ENCODE peak calls at places on chromosomes 1 and 21, in six cellular contexts. B is cardiac fibroblast, M is heart right ventricle, K is right lobe of liver, C is GM13977, D is Peyer's patch. Z is an unnamed sample.

GRCh38 chr1:63638471-63638870 is 45.3 kb downstream of the PGM1 start:
- DNase-seq in B (no peak), M (no peak), K (no peak), C (no peak), D (no peak), Z (no peak)

GRCh38 chr1:163163861-163164582 is 38.7 kb downstream of the RGS5 start:
- DNase-seq in B (peak), M (no peak), K (no peak), C (no peak), D (no peak), Z (no peak)

GRCh38 chr21:25916226-25916625 is 181.5 kb downstream of the GABPA start:
- DNase-seq in B (no peak), M (no peak), K (no peak), C (no peak), D (no peak), Z (no peak)

GRCh38 chr1:51673279-51673678 is 56.4 kb downstream of the OSBPL9 start:
- DNase-seq in B (no peak), M (no peak), K (no peak), C (no peak), D (no peak), Z (no peak)

GRCh38 chr1:247357781-247358211 is 26.1 kb upstream of the ZNF496 start:
- DNase-seq in B (peak), M (no peak), K (no peak), C (no peak), D (no peak), Z (no peak)

GRCh38 chr1:207336559-207337467 is 15.3 kb downstream of the CD55 start:
- DNase-seq in B (no peak), M (no peak), K (no peak), C (peak), D (peak), Z (no peak)

GRCh38 chr1:155940993-155941844 is at the start of gene RXFP4:
- DNase-seq in B (peak), M (no peak), K (no peak), C (peak), D (no peak), Z (no peak)

GRCh38 chr1:14598007-14598497 is 433 bp upstream of the KAZN start:
- DNase-seq in B (no peak), M (no peak), K (no peak), C (peak), D (no peak), Z (peak)

GRCh38 chr1:3119748-3120524 is 50.9 kb downstream of the PRDM16 start:
- DNase-seq in B (no peak), M (peak), K (no peak), C (no peak), D (no peak), Z (no peak)

GRCh38 chr1:212242288-212242984 is 42.8 kb upstream of the PPP2R5A start:
- DNase-seq in B (no peak), M (peak), K (peak), C (no peak), D (no peak), Z (no peak)

GRCh38 chr1:111747282-111747734 is 8.1 kb upstream of the INKA2 start:
- DNase-seq in B (peak), M (peak), K (peak), C (peak), D (peak), Z (peak)

GRCh38 chr1:156964431-156964830 is 44.0 kb downstream of the LRRC71 start:
- DNase-seq in B (no peak), M (no peak), K (no peak), C (no peak), D (no peak), Z (no peak)

GRCh38 chr1:203480525-203481084 is 5.0 kb downstream of the PRELP start:
- DNase-seq in B (peak), M (peak), K (peak), C (no peak), D (peak), Z (no peak)

GRCh38 chr1:175192111-175192629 is 406 bp downstream of the KIAA0040 start:
- DNase-seq in B (peak), M (peak), K (peak), C (peak), D (peak), Z (peak)

GRCh38 chr21:42276076-42276475 is 39.1 kb downstream of the TFF3 start:
- DNase-seq in B (no peak), M (no peak), K (no peak), C (no peak), D (no peak), Z (peak)

GRCh38 chr1:12244078-12244477 is 14.2 kb downstream of the VPS13D start:
- DNase-seq in B (no peak), M (no peak), K (no peak), C (no peak), D (no peak), Z (no peak)

GRCh38 chr1:60848583-60849188 is 233.7 kb upstream of the NFIA start:
- DNase-seq in B (peak), M (no peak), K (no peak), C (no peak), D (no peak), Z (no peak)

GRCh38 chr1:234730110-234730509 is 120.1 kb upstream of the IRF2BP2 start:
- DNase-seq in B (no peak), M (no peak), K (no peak), C (no peak), D (no peak), Z (no peak)

GRCh38 chr1:29655145-29655544 is 418.8 kb downstream of the PTPRU start:
- DNase-seq in B (no peak), M (peak), K (peak), C (no peak), D (no peak), Z (no peak)

GRCh38 chr21:16956824-16957223 is 556.0 kb upstream of the CXADR start:
- DNase-seq in B (no peak), M (no peak), K (no peak), C (no peak), D (no peak), Z (no peak)

GRCh38 chr1:186214816-186215215 is 160.2 kb downstream of the TPR start:
- DNase-seq in B (no peak), M (no peak), K (no peak), C (no peak), D (no peak), Z (no peak)

GRCh38 chr1:6157132-6157527 is 23.0 kb downstream of the CHD5 start:
- DNase-seq in B (no peak), M (no peak), K (no peak), C (no peak), D (no peak), Z (no peak)

GRCh38 chr1:171841931-171842723 is 829 bp downstream of the DNM3 start:
- DNase-seq in B (peak), M (peak), K (no peak), C (peak), D (peak), Z (peak)

GRCh38 chr1:31798086-31798432 is 17.8 kb downstream of the SPOCD1 start:
- DNase-seq in B (no peak), M (no peak), K (peak), C (no peak), D (no peak), Z (no peak)

GRCh38 chr1:244730153-244730933 is 77.4 kb downstream of the DESI2 start:
- DNase-seq in B (peak), M (peak), K (peak), C (peak), D (no peak), Z (peak)

GRCh38 chr1:175900171-175900570 is 156.8 kb upstream of the TNR start:
- DNase-seq in B (no peak), M (no peak), K (no peak), C (no peak), D (no peak), Z (no peak)

GRCh38 chr1:210691039-210691438 is 362.3 kb downstream of the HHAT start:
- DNase-seq in B (no peak), M (no peak), K (no peak), C (no peak), D (no peak), Z (no peak)

GRCh38 chr21:42227909-42228708 is 9.2 kb downstream of the ABCG1 start:
- DNase-seq in B (peak), M (peak), K (peak), C (peak), D (peak), Z (no peak)

GRCh38 chr1:220888665-220888986 is 9.4 kb downstream of the HLX start:
- DNase-seq in B (no peak), M (no peak), K (no peak), C (no peak), D (no peak), Z (no peak)

DNA sequence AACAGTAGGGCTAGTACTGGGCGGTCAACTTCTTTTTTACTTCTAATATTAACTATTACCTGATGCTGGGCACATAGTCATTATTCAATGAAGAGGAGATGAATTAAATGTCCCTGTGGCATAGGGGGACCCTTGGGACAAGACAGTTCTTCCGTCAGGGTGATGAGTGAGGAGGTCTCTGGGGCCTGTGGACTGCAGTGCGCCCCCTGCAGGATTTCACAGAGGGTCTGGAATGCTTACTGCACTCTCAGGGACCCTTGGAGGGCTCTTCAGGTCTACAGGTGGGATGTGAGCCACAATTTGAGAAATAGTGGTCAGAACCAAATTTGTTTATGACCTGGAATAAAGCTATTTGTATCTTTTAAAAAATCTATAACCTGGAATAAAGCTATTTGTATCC is 149.4 kb downstream of the FAM78B start:
- DNase-seq in B (no peak), M (no peak), K (no peak), C (no peak), D (no peak), Z (peak)
- TF ChIP-seq CTCF in B (no peak), M (no peak), K (no peak), C (peak), D (no peak), Z (peak)

GRCh38 chr21:20721151-20721550 is 277.1 kb upstream of the NCAM2 start:
- DNase-seq in B (no peak), M (no peak), K (no peak), C (no peak), D (no peak), Z (no peak)
- TF ChIP-seq CTCF in B (no peak), M (no peak), K (no peak), C (no peak), D (no peak), Z (no peak)

GRCh38 chr21:32207096-32207716 is 71.6 kb downstream of the MIS18A start:
- DNase-seq in B (no peak), M (no peak), K (no peak), C (no peak), D (no peak), Z (no peak)

GRCh38 chr21:32214654-32215305 is 64.1 kb downstream of the MIS18A start:
- DNase-seq in B (no peak), M (no peak), K (no peak), C (no peak), D (no peak), Z (no peak)

GRCh38 chr21:32212116-32212515 is 66.7 kb downstream of the MIS18A start:
- DNase-seq in B (no peak), M (no peak), K (no peak), C (no peak), D (no peak), Z (no peak)

GRCh38 chr21:32206631-32207030 is 72.2 kb downstream of the MIS18A start:
- DNase-seq in B (no peak), M (no peak), K (no peak), C (no peak), D (no peak), Z (no peak)

GRCh38 chr21:32209580-32209979 is 69.3 kb downstream of the MIS18A start:
- DNase-seq in B (no peak), M (no peak), K (no peak), C (no peak), D (no peak), Z (no peak)
- TF ChIP-seq CTCF in B (no peak), M (no peak), K (no peak), C (no peak), D (no peak), Z (no peak)

GRCh38 chr1:223233410-223234163 is 90.5 kb upstream of the TLR5 start:
- DNase-seq in B (peak), M (peak), K (peak), C (no peak), D (no peak), Z (no peak)
- TF ChIP-seq CTCF in B (no peak), M (no peak), K (no peak), C (no peak), D (no peak), Z (no peak)

DNA sequence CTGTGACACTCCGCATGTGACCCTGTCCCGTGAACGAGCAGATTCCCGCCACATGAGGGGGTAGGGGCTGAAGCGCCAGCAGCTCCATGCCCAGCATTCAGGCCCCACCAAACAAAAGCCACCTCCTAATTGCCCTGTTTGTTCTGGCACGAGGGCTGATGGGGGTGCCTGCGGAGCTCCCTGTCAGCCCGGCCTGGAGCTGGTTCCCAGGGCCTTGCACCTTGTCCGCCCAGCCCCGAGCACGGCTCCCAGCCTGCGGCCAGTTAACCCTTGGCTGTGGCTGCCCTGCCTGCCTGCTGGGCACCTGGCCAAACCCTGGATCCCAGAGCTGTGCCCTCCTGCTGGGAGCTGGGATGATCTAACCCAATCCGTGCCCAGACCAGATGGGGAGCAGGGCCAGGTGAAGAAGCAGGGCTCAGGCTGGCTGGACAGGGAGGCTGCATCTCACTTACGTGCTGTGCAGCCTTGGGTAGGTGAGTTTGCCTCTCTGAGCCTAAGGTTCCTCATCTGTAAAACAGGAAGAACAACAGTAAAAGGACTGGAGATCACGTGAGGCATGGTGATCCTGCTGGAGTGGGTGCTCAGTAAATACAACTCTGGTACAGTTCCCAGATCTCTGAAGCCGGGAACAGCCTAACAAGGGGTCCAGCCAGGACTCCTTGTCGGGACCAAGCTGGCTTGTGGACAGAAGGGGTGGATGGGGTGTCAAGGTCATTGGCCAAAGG is 110.9 kb upstream of the IFFO2 start:
- DNase-seq in B (no peak), M (no peak), K (peak), C (peak), D (no peak), Z (no peak)
- TF ChIP-seq CTCF in B (no peak), M (no peak), K (peak), C (no peak), D (no peak), Z (no peak)

DNA sequence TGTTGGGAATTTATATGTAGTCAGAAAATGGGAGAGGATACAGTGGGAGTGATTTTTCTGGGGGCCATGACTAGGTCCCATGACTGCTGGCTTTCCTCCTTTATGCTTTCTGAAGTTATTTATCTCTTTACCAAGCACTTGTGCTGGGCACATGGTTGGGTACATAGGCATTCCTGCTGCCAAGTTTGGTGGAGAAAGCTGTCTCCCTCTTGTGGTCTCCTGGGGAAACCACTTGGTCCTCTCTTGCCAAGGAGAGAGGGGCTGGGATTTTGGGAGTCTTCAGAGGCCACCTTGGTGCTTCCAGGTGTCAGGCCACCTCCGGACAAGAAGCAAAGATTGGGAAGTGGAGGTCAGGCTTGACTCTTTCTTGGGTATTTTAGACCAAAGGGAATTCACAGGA is 120.2 kb upstream of the KCNE2 start:
- DNase-seq in B (peak), M (no peak), K (peak), C (no peak), D (no peak), Z (peak)
- TF ChIP-seq CTCF in B (peak), M (peak), K (peak), C (peak), D (no peak), Z (peak)

GRCh38 chr1:87121732-87122163 is 206.9 kb upstream of the LMO4 start:
- DNase-seq in B (no peak), M (no peak), K (no peak), C (no peak), D (no peak), Z (no peak)

GRCh38 chr1:87117761-87118160 is 203.3 kb downstream of the HS2ST1 start:
- DNase-seq in B (no peak), M (no peak), K (no peak), C (no peak), D (no peak), Z (no peak)

GRCh38 chr1:87123610-87124009 is 205.1 kb upstream of the LMO4 start:
- DNase-seq in B (no peak), M (no peak), K (no peak), C (no peak), D (no peak), Z (no peak)

GRCh38 chr1:87119741-87120140 is 205.3 kb downstream of the HS2ST1 start:
- DNase-seq in B (no peak), M (no peak), K (no peak), C (no peak), D (no peak), Z (no peak)

GRCh38 chr1:87120779-87121178 is 206.3 kb downstream of the HS2ST1 start:
- DNase-seq in B (no peak), M (no peak), K (no peak), C (no peak), D (no peak), Z (no peak)
- TF ChIP-seq CTCF in B (peak), M (no peak), K (no peak), C (peak), D (no peak), Z (no peak)

DNA sequence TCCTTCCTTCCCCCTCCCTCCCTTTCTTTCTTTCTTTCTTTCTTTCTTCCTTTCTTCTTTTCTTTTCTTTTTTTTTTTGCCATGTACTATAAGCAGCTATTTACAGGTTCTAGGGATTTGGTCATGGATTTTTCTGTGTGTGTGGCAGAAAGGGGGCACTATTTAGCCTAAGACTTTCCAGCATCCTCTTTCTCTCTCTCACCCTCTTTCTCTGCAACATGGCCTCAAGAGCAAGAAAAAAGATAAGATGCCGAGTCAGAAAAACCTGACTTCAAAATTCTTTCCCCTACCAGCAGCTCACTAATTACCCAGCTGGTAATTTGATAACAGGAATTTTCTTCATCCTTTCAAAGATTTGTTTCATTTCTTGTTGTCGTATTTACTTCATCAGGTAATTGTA is 458.3 kb upstream of the ADAMTS5 start:
- DNase-seq in B (peak), M (no peak), K (no peak), C (no peak), D (no peak), Z (no peak)
- TF ChIP-seq CTCF in B (no peak), M (no peak), K (no peak), C (no peak), D (no peak), Z (no peak)

GRCh38 chr1:153356392-153357075 is 1.1 kb upstream of the S100A9 start:
- DNase-seq in B (no peak), M (no peak), K (peak), C (no peak), D (no peak), Z (no peak)

GRCh38 chr1:153357076-153357852 is 390 bp upstream of the S100A9 start:
- DNase-seq in B (no peak), M (no peak), K (peak), C (no peak), D (peak), Z (no peak)

GRCh38 chr1:153354515-153355193 is 3.0 kb upstream of the S100A9 start:
- DNase-seq in B (no peak), M (no peak), K (peak), C (peak), D (no peak), Z (no peak)

GRCh38 chr1:153353226-153353947 is 4.3 kb upstream of the S100A9 start:
- DNase-seq in B (peak), M (no peak), K (peak), C (no peak), D (no peak), Z (peak)

DNA sequence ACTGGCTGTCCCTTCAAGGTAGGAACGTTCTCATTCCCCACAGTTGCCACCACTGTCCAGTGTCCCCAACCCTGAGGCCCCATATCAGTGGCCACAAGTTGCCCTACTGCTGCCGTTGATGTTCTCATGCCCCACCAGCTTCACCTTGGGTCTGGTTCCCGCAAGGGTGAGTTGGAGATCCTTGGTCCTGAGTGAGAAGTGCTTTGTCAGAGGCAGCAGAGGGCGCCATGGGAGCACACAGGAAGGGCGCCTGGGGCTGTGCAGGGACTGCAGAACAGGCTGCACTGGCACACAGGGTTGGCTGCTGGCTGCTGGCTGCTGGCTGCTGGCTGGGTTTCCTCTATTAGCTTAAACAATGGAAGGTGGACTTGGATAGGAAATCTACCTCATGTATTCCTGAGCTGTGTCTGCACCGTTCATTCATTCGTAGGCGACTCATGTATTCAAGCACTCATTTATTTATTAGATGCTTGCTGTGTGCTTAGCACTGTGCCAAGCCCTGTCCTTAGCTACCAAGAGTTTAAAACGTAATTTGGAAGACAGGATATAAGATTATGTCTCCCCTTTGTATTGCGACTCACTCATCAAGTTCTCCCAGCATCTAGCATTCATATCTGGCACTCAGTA is 2.1 kb upstream of the S100A9 start:
- DNase-seq in B (peak), M (peak), K (peak), C (peak), D (no peak), Z (peak)
- TF ChIP-seq CTCF in B (peak), M (no peak), K (peak), C (peak), D (no peak), Z (no peak)

Z was measured in nephron progenitor cell.